ENCODE peak calls at places on chromosomes 6 and 20, in five cellular contexts. One of them, this sample, is unnamed.

GRCh38 chr20:25622450-25623224 is 1.2 kb downstream of the NANP start:
- DNase-seq in HuH-7: no peak
- DNase-seq in HTR-8/SVneo: no peak
- DNase-seq in prostate gland: no peak
- DNase-seq in stimulated activated effector memory CD8-positive, alpha-beta T cell treated with anti-CD3 and anti-CD28 coated beads, Interleukin-12 subunit alpha, Interleukin-12 subunit beta, amount 100 ng/mL, for 72 hours: no peak
- DNase-seq in this sample: peak; percentile 20

GRCh38 chr6:12927746-12928145 is 211.2 kb downstream of the PHACTR1 start:
- DNase-seq in HuH-7: no peak
- DNase-seq in HTR-8/SVneo: no peak
- DNase-seq in prostate gland: no peak
- DNase-seq in stimulated activated effector memory CD8-positive, alpha-beta T cell treated with anti-CD3 and anti-CD28 coated beads, Interleukin-12 subunit alpha, Interleukin-12 subunit beta, amount 100 ng/mL, for 72 hours: no peak
- DNase-seq in this sample: no peak

GRCh38 chr20:32535953-32536823 is 48.9 kb downstream of the NOL4L start:
- DNase-seq in HuH-7: peak; percentile 88
- DNase-seq in HTR-8/SVneo: peak; percentile 73
- DNase-seq in prostate gland: no peak
- DNase-seq in stimulated activated effector memory CD8-positive, alpha-beta T cell treated with anti-CD3 and anti-CD28 coated beads, Interleukin-12 subunit alpha, Interleukin-12 subunit beta, amount 100 ng/mL, for 72 hours: peak; percentile 48
- DNase-seq in this sample: peak; percentile 79

GRCh38 chr6:147283460-147283859 is 79.2 kb downstream of the STXBP5 start:
- DNase-seq in HuH-7: peak; percentile 8
- DNase-seq in HTR-8/SVneo: no peak
- DNase-seq in prostate gland: no peak
- DNase-seq in stimulated activated effector memory CD8-positive, alpha-beta T cell treated with anti-CD3 and anti-CD28 coated beads, Interleukin-12 subunit alpha, Interleukin-12 subunit beta, amount 100 ng/mL, for 72 hours: no peak
- DNase-seq in this sample: no peak

GRCh38 chr6:72825265-72825918 is 203.5 kb downstream of the KCNQ5 start:
- DNase-seq in HuH-7: no peak
- DNase-seq in HTR-8/SVneo: no peak
- DNase-seq in prostate gland: no peak
- DNase-seq in stimulated activated effector memory CD8-positive, alpha-beta T cell treated with anti-CD3 and anti-CD28 coated beads, Interleukin-12 subunit alpha, Interleukin-12 subunit beta, amount 100 ng/mL, for 72 hours: no peak
- DNase-seq in this sample: no peak

GRCh38 chr6:131159578-131159977 is 24.3 kb downstream of the AKAP7 start:
- DNase-seq in HuH-7: no peak
- DNase-seq in HTR-8/SVneo: peak; percentile 34
- DNase-seq in prostate gland: no peak
- DNase-seq in stimulated activated effector memory CD8-positive, alpha-beta T cell treated with anti-CD3 and anti-CD28 coated beads, Interleukin-12 subunit alpha, Interleukin-12 subunit beta, amount 100 ng/mL, for 72 hours: no peak
- DNase-seq in this sample: no peak

GRCh38 chr6:93721386-93722048 is 302.2 kb upstream of the EPHA7 start:
- DNase-seq in HuH-7: peak; percentile 20
- DNase-seq in HTR-8/SVneo: no peak
- DNase-seq in prostate gland: peak; percentile 4
- DNase-seq in stimulated activated effector memory CD8-positive, alpha-beta T cell treated with anti-CD3 and anti-CD28 coated beads, Interleukin-12 subunit alpha, Interleukin-12 subunit beta, amount 100 ng/mL, for 72 hours: no peak
- DNase-seq in this sample: peak; percentile 1

GRCh38 chr20:64003970-64004725 is 23.2 kb downstream of the PRPF6 start:
- DNase-seq in HuH-7: no peak
- DNase-seq in HTR-8/SVneo: no peak
- DNase-seq in prostate gland: no peak
- DNase-seq in stimulated activated effector memory CD8-positive, alpha-beta T cell treated with anti-CD3 and anti-CD28 coated beads, Interleukin-12 subunit alpha, Interleukin-12 subunit beta, amount 100 ng/mL, for 72 hours: no peak
- DNase-seq in this sample: no peak

GRCh38 chr6:31332637-31333602 is 24.1 kb downstream of the HLA-B start:
- DNase-seq in HuH-7: no peak
- DNase-seq in HTR-8/SVneo: no peak
- DNase-seq in prostate gland: no peak
- DNase-seq in stimulated activated effector memory CD8-positive, alpha-beta T cell treated with anti-CD3 and anti-CD28 coated beads, Interleukin-12 subunit alpha, Interleukin-12 subunit beta, amount 100 ng/mL, for 72 hours: no peak
- DNase-seq in this sample: no peak

GRCh38 chr6:138638626-138639025 is 134.9 kb upstream of the CCDC28A start:
- DNase-seq in HuH-7: no peak
- DNase-seq in HTR-8/SVneo: no peak
- DNase-seq in prostate gland: no peak
- DNase-seq in stimulated activated effector memory CD8-positive, alpha-beta T cell treated with anti-CD3 and anti-CD28 coated beads, Interleukin-12 subunit alpha, Interleukin-12 subunit beta, amount 100 ng/mL, for 72 hours: no peak
- DNase-seq in this sample: no peak

GRCh38 chr6:159693894-159694545 is 979 bp upstream of the SOD2 start:
- DNase-seq in HuH-7: peak; percentile 51
- DNase-seq in HTR-8/SVneo: peak; percentile 11
- DNase-seq in prostate gland: peak; percentile 73
- DNase-seq in stimulated activated effector memory CD8-positive, alpha-beta T cell treated with anti-CD3 and anti-CD28 coated beads, Interleukin-12 subunit alpha, Interleukin-12 subunit beta, amount 100 ng/mL, for 72 hours: no peak
- DNase-seq in this sample: peak; percentile 73

GRCh38 chr6:43725643-43726580 is 38.3 kb upstream of the MRPS18A start:
- DNase-seq in HuH-7: no peak
- DNase-seq in HTR-8/SVneo: no peak
- DNase-seq in prostate gland: no peak
- DNase-seq in stimulated activated effector memory CD8-positive, alpha-beta T cell treated with anti-CD3 and anti-CD28 coated beads, Interleukin-12 subunit alpha, Interleukin-12 subunit beta, amount 100 ng/mL, for 72 hours: no peak
- DNase-seq in this sample: no peak

GRCh38 chr6:52293067-52293466 is 8.5 kb upstream of the MCM3 start:
- DNase-seq in HuH-7: no peak
- DNase-seq in HTR-8/SVneo: no peak
- DNase-seq in prostate gland: no peak
- DNase-seq in stimulated activated effector memory CD8-positive, alpha-beta T cell treated with anti-CD3 and anti-CD28 coated beads, Interleukin-12 subunit alpha, Interleukin-12 subunit beta, amount 100 ng/mL, for 72 hours: no peak
- DNase-seq in this sample: no peak

GRCh38 chr6:17869010-17869752 is 118.3 kb downstream of the KIF13A start:
- DNase-seq in HuH-7: no peak
- DNase-seq in HTR-8/SVneo: no peak
- DNase-seq in prostate gland: no peak
- DNase-seq in stimulated activated effector memory CD8-positive, alpha-beta T cell treated with anti-CD3 and anti-CD28 coated beads, Interleukin-12 subunit alpha, Interleukin-12 subunit beta, amount 100 ng/mL, for 72 hours: no peak
- DNase-seq in this sample: no peak

GRCh38 chr20:45229264-45230056 is 8.3 kb downstream of the SEMG2 start:
- DNase-seq in HuH-7: peak; percentile 18
- DNase-seq in HTR-8/SVneo: peak; percentile 34
- DNase-seq in prostate gland: no peak
- DNase-seq in stimulated activated effector memory CD8-positive, alpha-beta T cell treated with anti-CD3 and anti-CD28 coated beads, Interleukin-12 subunit alpha, Interleukin-12 subunit beta, amount 100 ng/mL, for 72 hours: peak; percentile 31
- DNase-seq in this sample: peak; percentile 26

GRCh38 chr6:145151624-145152023 is 583.7 kb downstream of the EPM2A start:
- DNase-seq in HuH-7: no peak
- DNase-seq in HTR-8/SVneo: no peak
- DNase-seq in prostate gland: no peak
- DNase-seq in stimulated activated effector memory CD8-positive, alpha-beta T cell treated with anti-CD3 and anti-CD28 coated beads, Interleukin-12 subunit alpha, Interleukin-12 subunit beta, amount 100 ng/mL, for 72 hours: no peak
- DNase-seq in this sample: no peak

GRCh38 chr6:4186391-4186790 is 51.0 kb upstream of the ECI2 start:
- DNase-seq in HuH-7: no peak
- DNase-seq in HTR-8/SVneo: no peak
- DNase-seq in prostate gland: no peak
- DNase-seq in stimulated activated effector memory CD8-positive, alpha-beta T cell treated with anti-CD3 and anti-CD28 coated beads, Interleukin-12 subunit alpha, Interleukin-12 subunit beta, amount 100 ng/mL, for 72 hours: no peak
- DNase-seq in this sample: no peak

GRCh38 chr6:958531-958930 is 265.6 kb upstream of the EXOC2 start:
- DNase-seq in HuH-7: no peak
- DNase-seq in HTR-8/SVneo: no peak
- DNase-seq in prostate gland: no peak
- DNase-seq in stimulated activated effector memory CD8-positive, alpha-beta T cell treated with anti-CD3 and anti-CD28 coated beads, Interleukin-12 subunit alpha, Interleukin-12 subunit beta, amount 100 ng/mL, for 72 hours: no peak
- DNase-seq in this sample: no peak

GRCh38 chr6:166626177-166627038 is 643 bp downstream of the RPS6KA2 start:
- DNase-seq in HuH-7: no peak
- DNase-seq in HTR-8/SVneo: no peak
- DNase-seq in prostate gland: no peak
- DNase-seq in stimulated activated effector memory CD8-positive, alpha-beta T cell treated with anti-CD3 and anti-CD28 coated beads, Interleukin-12 subunit alpha, Interleukin-12 subunit beta, amount 100 ng/mL, for 72 hours: no peak
- DNase-seq in this sample: no peak

GRCh38 chr6:50819906-50820589 is 1.4 kb downstream of the TFAP2B start:
- DNase-seq in HuH-7: no peak
- DNase-seq in HTR-8/SVneo: no peak
- DNase-seq in prostate gland: no peak
- DNase-seq in stimulated activated effector memory CD8-positive, alpha-beta T cell treated with anti-CD3 and anti-CD28 coated beads, Interleukin-12 subunit alpha, Interleukin-12 subunit beta, amount 100 ng/mL, for 72 hours: no peak
- DNase-seq in this sample: no peak

GRCh38 chr20:22411568-22412450 is 172.6 kb downstream of the FOXA2 start:
- DNase-seq in HuH-7: peak; percentile 78
- DNase-seq in HTR-8/SVneo: no peak
- DNase-seq in prostate gland: no peak
- DNase-seq in stimulated activated effector memory CD8-positive, alpha-beta T cell treated with anti-CD3 and anti-CD28 coated beads, Interleukin-12 subunit alpha, Interleukin-12 subunit beta, amount 100 ng/mL, for 72 hours: no peak
- DNase-seq in this sample: peak; percentile 96

GRCh38 chr20:31962741-31963140 is 5.2 kb upstream of the XKR7 start:
- DNase-seq in HuH-7: no peak
- DNase-seq in HTR-8/SVneo: no peak
- DNase-seq in prostate gland: no peak
- DNase-seq in stimulated activated effector memory CD8-positive, alpha-beta T cell treated with anti-CD3 and anti-CD28 coated beads, Interleukin-12 subunit alpha, Interleukin-12 subunit beta, amount 100 ng/mL, for 72 hours: no peak
- DNase-seq in this sample: no peak

GRCh38 chr20:64057628-64058498 is 5.1 kb upstream of the TCEA2 start:
- DNase-seq in HuH-7: peak; percentile 99
- DNase-seq in HTR-8/SVneo: peak; percentile 95
- DNase-seq in prostate gland: peak; percentile 53
- DNase-seq in stimulated activated effector memory CD8-positive, alpha-beta T cell treated with anti-CD3 and anti-CD28 coated beads, Interleukin-12 subunit alpha, Interleukin-12 subunit beta, amount 100 ng/mL, for 72 hours: peak; percentile 88
- DNase-seq in this sample: peak; percentile 83

GRCh38 chr6:14209005-14209404 is 91.4 kb downstream of the CD83 start:
- DNase-seq in HuH-7: no peak
- DNase-seq in HTR-8/SVneo: no peak
- DNase-seq in prostate gland: no peak
- DNase-seq in stimulated activated effector memory CD8-positive, alpha-beta T cell treated with anti-CD3 and anti-CD28 coated beads, Interleukin-12 subunit alpha, Interleukin-12 subunit beta, amount 100 ng/mL, for 72 hours: no peak
- DNase-seq in this sample: no peak

GRCh38 chr6:159023893-159024292 is 20.9 kb downstream of the TAGAP start:
- DNase-seq in HuH-7: no peak
- DNase-seq in HTR-8/SVneo: no peak
- DNase-seq in prostate gland: no peak
- DNase-seq in stimulated activated effector memory CD8-positive, alpha-beta T cell treated with anti-CD3 and anti-CD28 coated beads, Interleukin-12 subunit alpha, Interleukin-12 subunit beta, amount 100 ng/mL, for 72 hours: no peak
- DNase-seq in this sample: no peak

GRCh38 chr20:59587570-59587969 is 16.8 kb upstream of the PHACTR3 start:
- DNase-seq in HuH-7: no peak
- DNase-seq in HTR-8/SVneo: no peak
- DNase-seq in prostate gland: no peak
- DNase-seq in stimulated activated effector memory CD8-positive, alpha-beta T cell treated with anti-CD3 and anti-CD28 coated beads, Interleukin-12 subunit alpha, Interleukin-12 subunit beta, amount 100 ng/mL, for 72 hours: no peak
- DNase-seq in this sample: no peak

GRCh38 chr6:37628611-37629320 is 68.9 kb downstream of the MDGA1 start:
- DNase-seq in HuH-7: no peak
- DNase-seq in HTR-8/SVneo: peak; percentile 38
- DNase-seq in prostate gland: no peak
- DNase-seq in stimulated activated effector memory CD8-positive, alpha-beta T cell treated with anti-CD3 and anti-CD28 coated beads, Interleukin-12 subunit alpha, Interleukin-12 subunit beta, amount 100 ng/mL, for 72 hours: no peak
- DNase-seq in this sample: no peak

GRCh38 chr6:162055365-162055764 is 672.2 kb downstream of the PRKN start:
- DNase-seq in HuH-7: no peak
- DNase-seq in HTR-8/SVneo: no peak
- DNase-seq in prostate gland: no peak
- DNase-seq in stimulated activated effector memory CD8-positive, alpha-beta T cell treated with anti-CD3 and anti-CD28 coated beads, Interleukin-12 subunit alpha, Interleukin-12 subunit beta, amount 100 ng/mL, for 72 hours: no peak
- DNase-seq in this sample: no peak

GRCh38 chr20:3315110-3315509 is 76.1 kb upstream of the SLC4A11 start:
- DNase-seq in HuH-7: no peak
- DNase-seq in HTR-8/SVneo: no peak
- DNase-seq in prostate gland: peak; percentile 35
- DNase-seq in stimulated activated effector memory CD8-positive, alpha-beta T cell treated with anti-CD3 and anti-CD28 coated beads, Interleukin-12 subunit alpha, Interleukin-12 subunit beta, amount 100 ng/mL, for 72 hours: no peak
- DNase-seq in this sample: no peak

GRCh38 chr6:33983109-33983475 is 162.8 kb downstream of the GRM4 start:
- DNase-seq in HuH-7: peak; percentile 32
- DNase-seq in HTR-8/SVneo: peak; percentile 83
- DNase-seq in prostate gland: peak; percentile 75
- DNase-seq in stimulated activated effector memory CD8-positive, alpha-beta T cell treated with anti-CD3 and anti-CD28 coated beads, Interleukin-12 subunit alpha, Interleukin-12 subunit beta, amount 100 ng/mL, for 72 hours: no peak
- DNase-seq in this sample: peak; percentile 61

GRCh38 chr20:10877345-10877744 is 203.5 kb upstream of the JAG1 start:
- DNase-seq in HuH-7: peak; percentile 45
- DNase-seq in HTR-8/SVneo: no peak
- DNase-seq in prostate gland: no peak
- DNase-seq in stimulated activated effector memory CD8-positive, alpha-beta T cell treated with anti-CD3 and anti-CD28 coated beads, Interleukin-12 subunit alpha, Interleukin-12 subunit beta, amount 100 ng/mL, for 72 hours: no peak
- DNase-seq in this sample: no peak

This sample was measured in HepG2.